ENCODE peak calls at places on chromosome 20, in ten cellular contexts. Y, H, L, R, N, U, F, Q, D and V are unnamed samples.

GRCh38 chr20:44641305-44641704 is 10.2 kb downstream of the ADA start:
- DNase-seq in N (no peak), D (no peak), F (no peak), U (no peak), R (no peak), H (no peak), L (no peak), Y (no peak), Q (no peak), V (no peak)

GRCh38 chr20:9977629-9978028 is 57.2 kb upstream of the ANKEF1 start:
- DNase-seq in N (no peak), L (no peak), Q (no peak), H (no peak), U (no peak), F (no peak), Y (no peak), R (no peak), D (peak), V (no peak)

GRCh38 chr20:22949710-22950109 is 85.4 kb upstream of the SSTR4 start:
- DNase-seq in U (no peak), Q (no peak), Y (no peak), L (no peak), R (no peak), H (no peak), D (peak), N (peak), F (no peak), V (no peak)

GRCh38 chr20:47389867-47390347 is 33.4 kb upstream of the ZMYND8 start:
- DNase-seq in N (peak), H (no peak), F (no peak), R (no peak), D (peak), Y (no peak), Q (no peak), U (no peak), L (no peak), V (no peak)

GRCh38 chr20:57650266-57650665 is 30.0 kb upstream of the ZBP1 start:
- DNase-seq in D (no peak), R (no peak), U (no peak), Q (no peak), Y (no peak), H (no peak), N (no peak), L (no peak), F (peak), V (no peak)

GRCh38 chr20:47854687-47855212 is 69.5 kb upstream of the SULF2 start:
- DNase-seq in H (no peak), D (peak), Y (no peak), R (no peak), N (peak), Q (no peak), U (no peak), F (no peak), L (no peak), V (no peak)

GRCh38 chr20:60192351-60192750 is 234.1 kb downstream of the CDH26 start:
- DNase-seq in N (no peak), L (no peak), D (no peak), Y (no peak), F (no peak), R (peak), U (no peak), Q (no peak), H (no peak), V (no peak)

GRCh38 chr20:49344975-49345374 is 67.1 kb upstream of the ZNFX1 start:
- DNase-seq in F (no peak), Y (peak), U (no peak), N (peak), D (peak), Q (no peak), L (no peak), R (peak), H (peak), V (peak)

GRCh38 chr20:58987790-58988564 is 6.9 kb downstream of the NELFCD start:
- DNase-seq in U (no peak), H (no peak), R (no peak), Q (no peak), F (no peak), L (no peak), Y (no peak), D (no peak), N (no peak), V (no peak)

GRCh38 chr20:50303573-50304500 is 113.2 kb downstream of the CEBPB start:
- DNase-seq in Y (peak), D (no peak), N (peak), Q (peak), R (no peak), F (peak), H (no peak), L (no peak), U (no peak), V (no peak)

GRCh38 chr20:32609993-32610896 is 25.1 kb upstream of the NOL4L start:
- DNase-seq in D (no peak), N (no peak), Y (no peak), Q (no peak), U (no peak), H (no peak), L (no peak), F (no peak), R (no peak), V (no peak)

GRCh38 chr20:51636123-51636522 is 93.6 kb upstream of the NFATC2 start:
- DNase-seq in D (peak), R (no peak), L (no peak), N (no peak), Q (no peak), H (no peak), F (no peak), U (no peak), Y (no peak), V (no peak)

GRCh38 chr20:62938105-62938888 is at the start of gene GID8:
- DNase-seq in R (no peak), D (peak), Y (no peak), U (peak), N (peak), L (peak), H (no peak), Q (no peak), F (peak), V (no peak)

GRCh38 chr20:25025091-25025861 is 32.7 kb downstream of the ACSS1 start:
- DNase-seq in U (no peak), Y (no peak), R (no peak), L (no peak), F (no peak), N (no peak), Q (no peak), H (no peak), D (no peak), V (no peak)

GRCh38 chr20:11958852-11959251 is 41.2 kb downstream of the BTBD3 start:
- DNase-seq in L (no peak), U (no peak), D (no peak), N (peak), H (no peak), R (no peak), Y (no peak), Q (no peak), F (no peak), V (no peak)

GRCh38 chr20:33825340-33826269 is 14.5 kb downstream of the CHMP4B start:
- DNase-seq in Q (no peak), U (no peak), L (no peak), H (no peak), Y (no peak), F (no peak), D (no peak), R (no peak), N (no peak), V (no peak)

GRCh38 chr20:32357869-32358631 is at the start of gene ASXL1:
- DNase-seq in D (peak), Q (peak), N (peak), R (peak), F (peak), U (peak), H (peak), Y (peak), L (peak), V (peak)

GRCh38 chr20:542777-543368 is 717 bp downstream of the CSNK2A1 start:
- DNase-seq in Y (no peak), R (no peak), L (no peak), H (no peak), D (peak), U (no peak), F (peak), N (no peak), Q (peak), V (no peak)

GRCh38 chr20:33914871-33915270 is 78.8 kb upstream of the RALY start:
- DNase-seq in Y (no peak), F (no peak), N (peak), Q (peak), H (peak), U (peak), L (no peak), D (peak), R (no peak), V (peak)

GRCh38 chr20:879626-880025 is 36.5 kb downstream of the ANGPT4 start:
- DNase-seq in N (no peak), F (no peak), H (no peak), R (no peak), D (no peak), U (no peak), Y (no peak), Q (no peak), L (no peak), V (no peak)